ENCODE peak calls at places on chromosomes 13 and 19, in ten cellular contexts. One of them, this sample, is unnamed.

GRCh38 chr13:111344471-111345191 is 24.2 kb downstream of the TEX29 start:
- DNase-seq in activated T-cell treated with anti-CD3 and anti-CD28 coated beads, Interleukin-2, amount 50 U/mL, for 48 hours: no peak
- DNase-seq in progenitor cell of endocrine pancreas: peak
- DNase-seq in left ventricle myocardium superior: peak
- DNase-seq in CD8-positive, alpha-beta memory T cell: no peak
- DNase-seq in stimulated activated CD4-positive, alpha-beta T cell treated with anti-CD3 and anti-CD28 coated beads, Interleukin-1b, Interleukin-23, amount 100 ng/mL, for 24 hours: no peak
- DNase-seq in fibroblast of mammary gland: peak
- DNase-seq in heart right ventricle: no peak
- DNase-seq in NB4: no peak
- DNase-seq in HT1080: peak
- DNase-seq in this sample: peak

GRCh38 chr19:45030825-45031224 is 8.0 kb upstream of the CLASRP start:
- DNase-seq in activated T-cell treated with anti-CD3 and anti-CD28 coated beads, Interleukin-2, amount 50 U/mL, for 48 hours: no peak
- DNase-seq in progenitor cell of endocrine pancreas: no peak
- DNase-seq in left ventricle myocardium superior: no peak
- DNase-seq in CD8-positive, alpha-beta memory T cell: no peak
- DNase-seq in stimulated activated CD4-positive, alpha-beta T cell treated with anti-CD3 and anti-CD28 coated beads, Interleukin-1b, Interleukin-23, amount 100 ng/mL, for 24 hours: no peak
- DNase-seq in fibroblast of mammary gland: no peak
- DNase-seq in heart right ventricle: no peak
- DNase-seq in NB4: no peak
- DNase-seq in HT1080: no peak
- DNase-seq in this sample: no peak

GRCh38 chr19:40277356-40277755 is 7.8 kb downstream of the AKT2 start:
- DNase-seq in activated T-cell treated with anti-CD3 and anti-CD28 coated beads, Interleukin-2, amount 50 U/mL, for 48 hours: no peak
- DNase-seq in progenitor cell of endocrine pancreas: no peak
- DNase-seq in left ventricle myocardium superior: no peak
- DNase-seq in CD8-positive, alpha-beta memory T cell: no peak
- DNase-seq in stimulated activated CD4-positive, alpha-beta T cell treated with anti-CD3 and anti-CD28 coated beads, Interleukin-1b, Interleukin-23, amount 100 ng/mL, for 24 hours: no peak
- DNase-seq in fibroblast of mammary gland: no peak
- DNase-seq in heart right ventricle: no peak
- DNase-seq in NB4: no peak
- DNase-seq in HT1080: no peak
- DNase-seq in this sample: no peak

GRCh38 chr19:6070179-6071102 is 39.9 kb downstream of the RFX2 start:
- DNase-seq in activated T-cell treated with anti-CD3 and anti-CD28 coated beads, Interleukin-2, amount 50 U/mL, for 48 hours: peak
- DNase-seq in progenitor cell of endocrine pancreas: no peak
- DNase-seq in left ventricle myocardium superior: no peak
- DNase-seq in CD8-positive, alpha-beta memory T cell: no peak
- DNase-seq in stimulated activated CD4-positive, alpha-beta T cell treated with anti-CD3 and anti-CD28 coated beads, Interleukin-1b, Interleukin-23, amount 100 ng/mL, for 24 hours: no peak
- DNase-seq in fibroblast of mammary gland: no peak
- DNase-seq in heart right ventricle: no peak
- DNase-seq in NB4: no peak
- DNase-seq in HT1080: no peak
- DNase-seq in this sample: no peak

GRCh38 chr19:49533551-49534488 is 6.0 kb downstream of the RCN3 start:
- DNase-seq in activated T-cell treated with anti-CD3 and anti-CD28 coated beads, Interleukin-2, amount 50 U/mL, for 48 hours: peak
- DNase-seq in progenitor cell of endocrine pancreas: peak
- DNase-seq in left ventricle myocardium superior: peak
- DNase-seq in CD8-positive, alpha-beta memory T cell: peak
- DNase-seq in stimulated activated CD4-positive, alpha-beta T cell treated with anti-CD3 and anti-CD28 coated beads, Interleukin-1b, Interleukin-23, amount 100 ng/mL, for 24 hours: peak
- DNase-seq in fibroblast of mammary gland: peak
- DNase-seq in heart right ventricle: peak
- DNase-seq in NB4: peak
- DNase-seq in HT1080: no peak
- DNase-seq in this sample: peak

GRCh38 chr19:14158276-14159023 is 22.1 kb upstream of the ASF1B start:
- DNase-seq in activated T-cell treated with anti-CD3 and anti-CD28 coated beads, Interleukin-2, amount 50 U/mL, for 48 hours: no peak
- DNase-seq in progenitor cell of endocrine pancreas: no peak
- DNase-seq in left ventricle myocardium superior: no peak
- DNase-seq in CD8-positive, alpha-beta memory T cell: no peak
- DNase-seq in stimulated activated CD4-positive, alpha-beta T cell treated with anti-CD3 and anti-CD28 coated beads, Interleukin-1b, Interleukin-23, amount 100 ng/mL, for 24 hours: no peak
- DNase-seq in fibroblast of mammary gland: no peak
- DNase-seq in heart right ventricle: no peak
- DNase-seq in NB4: no peak
- DNase-seq in HT1080: no peak
- DNase-seq in this sample: no peak

GRCh38 chr13:96636310-96636709 is 358.0 kb downstream of the OXGR1 start:
- DNase-seq in activated T-cell treated with anti-CD3 and anti-CD28 coated beads, Interleukin-2, amount 50 U/mL, for 48 hours: no peak
- DNase-seq in progenitor cell of endocrine pancreas: no peak
- DNase-seq in left ventricle myocardium superior: no peak
- DNase-seq in CD8-positive, alpha-beta memory T cell: no peak
- DNase-seq in stimulated activated CD4-positive, alpha-beta T cell treated with anti-CD3 and anti-CD28 coated beads, Interleukin-1b, Interleukin-23, amount 100 ng/mL, for 24 hours: no peak
- DNase-seq in fibroblast of mammary gland: peak
- DNase-seq in heart right ventricle: no peak
- DNase-seq in NB4: no peak
- DNase-seq in HT1080: peak
- DNase-seq in this sample: no peak

GRCh38 chr13:26348966-26349365 is 95.0 kb downstream of the CDK8 start:
- DNase-seq in activated T-cell treated with anti-CD3 and anti-CD28 coated beads, Interleukin-2, amount 50 U/mL, for 48 hours: no peak
- DNase-seq in progenitor cell of endocrine pancreas: no peak
- DNase-seq in left ventricle myocardium superior: no peak
- DNase-seq in CD8-positive, alpha-beta memory T cell: no peak
- DNase-seq in stimulated activated CD4-positive, alpha-beta T cell treated with anti-CD3 and anti-CD28 coated beads, Interleukin-1b, Interleukin-23, amount 100 ng/mL, for 24 hours: no peak
- DNase-seq in fibroblast of mammary gland: no peak
- DNase-seq in heart right ventricle: no peak
- DNase-seq in NB4: no peak
- DNase-seq in HT1080: no peak
- DNase-seq in this sample: no peak